ENCODE peak calls at places on chromosome 19, in four cellular contexts. One of them, this sample, is unnamed.

GRCh38 chr19:53132231-53132991 is at the start of gene ZNF415:
- DNase-seq in WTC11: peak
- DNase-seq in SK-N-SH: peak
- DNase-seq in GM12878: no peak
- DNase-seq in this sample: no peak

GRCh38 chr19:816500-816857 is 5.3 kb downstream of the PLPPR3 start:
- DNase-seq in WTC11: no peak
- DNase-seq in SK-N-SH: no peak
- DNase-seq in GM12878: no peak
- DNase-seq in this sample: no peak

GRCh38 chr19:32257326-32258073 is 87.9 kb upstream of the ZNF507 start:
- DNase-seq in WTC11: no peak
- DNase-seq in SK-N-SH: no peak
- DNase-seq in GM12878: no peak
- DNase-seq in this sample: no peak

GRCh38 chr19:32891609-32892008 is 22.0 kb upstream of the SLC7A9 start:
- DNase-seq in WTC11: no peak
- DNase-seq in SK-N-SH: no peak
- DNase-seq in GM12878: no peak
- DNase-seq in this sample: no peak

GRCh38 chr19:12865746-12866415 is 15.4 kb downstream of the DNASE2 start:
- DNase-seq in WTC11: peak
- DNase-seq in SK-N-SH: no peak
- DNase-seq in GM12878: no peak
- DNase-seq in this sample: no peak

GRCh38 chr19:35975608-35976214 is 19.3 kb upstream of the SDHAF1 start:
- DNase-seq in WTC11: peak
- DNase-seq in SK-N-SH: no peak
- DNase-seq in GM12878: no peak
- DNase-seq in this sample: peak

GRCh38 chr19:35383536-35383935 is 12.7 kb downstream of the GPR42 start:
- DNase-seq in WTC11: no peak
- DNase-seq in SK-N-SH: no peak
- DNase-seq in GM12878: no peak
- DNase-seq in this sample: no peak

GRCh38 chr19:38538793-38539528 is 78.8 kb downstream of the MAP4K1 start:
- DNase-seq in WTC11: no peak
- DNase-seq in SK-N-SH: no peak
- DNase-seq in GM12878: no peak
- DNase-seq in this sample: no peak

GRCh38 chr19:1969176-1970002 is 28.4 kb downstream of the CSNK1G2 start:
- DNase-seq in WTC11: no peak
- DNase-seq in SK-N-SH: no peak
- DNase-seq in GM12878: no peak
- DNase-seq in this sample: no peak

GRCh38 chr19:13850910-13851753 is 25.8 kb upstream of the NANOS3 start:
- DNase-seq in WTC11: no peak
- DNase-seq in SK-N-SH: peak
- DNase-seq in GM12878: no peak
- DNase-seq in this sample: peak

GRCh38 chr19:2650515-2650914 is 52.0 kb downstream of the GNG7 start:
- DNase-seq in WTC11: no peak
- DNase-seq in SK-N-SH: no peak
- DNase-seq in GM12878: no peak
- DNase-seq in this sample: no peak

GRCh38 chr19:49393871-49394270 is 5.8 kb downstream of the KASH5 start:
- DNase-seq in WTC11: no peak
- DNase-seq in SK-N-SH: no peak
- DNase-seq in GM12878: no peak
- DNase-seq in this sample: no peak

GRCh38 chr19:5943623-5944022 is 29.6 kb downstream of the CAPS start:
- DNase-seq in WTC11: no peak
- DNase-seq in SK-N-SH: no peak
- DNase-seq in GM12878: no peak
- DNase-seq in this sample: no peak

GRCh38 chr19:750640-751423 is at the start of gene MISP:
- DNase-seq in WTC11: no peak
- DNase-seq in SK-N-SH: no peak
- DNase-seq in GM12878: no peak
- DNase-seq in this sample: peak

GRCh38 chr19:48795855-48796142 is 15.0 kb downstream of the BCAT2 start:
- DNase-seq in WTC11: no peak
- DNase-seq in SK-N-SH: no peak
- DNase-seq in GM12878: no peak
- DNase-seq in this sample: no peak

GRCh38 chr19:58003153-58003828 is 671 bp upstream of the ZNF606 start:
- DNase-seq in WTC11: no peak
- DNase-seq in SK-N-SH: no peak
- DNase-seq in GM12878: no peak
- DNase-seq in this sample: no peak

GRCh38 chr19:11377237-11377636 is 2.8 kb downstream of the SWSAP1 start:
- DNase-seq in WTC11: no peak
- DNase-seq in SK-N-SH: no peak
- DNase-seq in GM12878: no peak
- DNase-seq in this sample: peak
- TF ChIP-seq USF1 in WTC11: peak
- TF ChIP-seq USF1 in SK-N-SH: peak
- TF ChIP-seq USF1 in GM12878: peak
- TF ChIP-seq USF1 in this sample: peak

GRCh38 chr19:42024622-42025111 is 30.6 kb upstream of the ATP1A3 start:
- DNase-seq in WTC11: no peak
- DNase-seq in SK-N-SH: no peak
- DNase-seq in GM12878: no peak
- DNase-seq in this sample: no peak

GRCh38 chr19:42032428-42032827 is 37.6 kb downstream of the GRIK5 start:
- DNase-seq in WTC11: peak
- DNase-seq in SK-N-SH: no peak
- DNase-seq in GM12878: no peak
- DNase-seq in this sample: no peak

GRCh38 chr19:42030605-42031004 is 36.6 kb upstream of the ATP1A3 start:
- DNase-seq in WTC11: no peak
- DNase-seq in SK-N-SH: no peak
- DNase-seq in GM12878: no peak
- DNase-seq in this sample: no peak

GRCh38 chr19:42023943-42024260 is 29.9 kb upstream of the ATP1A3 start:
- DNase-seq in WTC11: no peak
- DNase-seq in SK-N-SH: no peak
- DNase-seq in GM12878: no peak
- DNase-seq in this sample: no peak

DNA sequence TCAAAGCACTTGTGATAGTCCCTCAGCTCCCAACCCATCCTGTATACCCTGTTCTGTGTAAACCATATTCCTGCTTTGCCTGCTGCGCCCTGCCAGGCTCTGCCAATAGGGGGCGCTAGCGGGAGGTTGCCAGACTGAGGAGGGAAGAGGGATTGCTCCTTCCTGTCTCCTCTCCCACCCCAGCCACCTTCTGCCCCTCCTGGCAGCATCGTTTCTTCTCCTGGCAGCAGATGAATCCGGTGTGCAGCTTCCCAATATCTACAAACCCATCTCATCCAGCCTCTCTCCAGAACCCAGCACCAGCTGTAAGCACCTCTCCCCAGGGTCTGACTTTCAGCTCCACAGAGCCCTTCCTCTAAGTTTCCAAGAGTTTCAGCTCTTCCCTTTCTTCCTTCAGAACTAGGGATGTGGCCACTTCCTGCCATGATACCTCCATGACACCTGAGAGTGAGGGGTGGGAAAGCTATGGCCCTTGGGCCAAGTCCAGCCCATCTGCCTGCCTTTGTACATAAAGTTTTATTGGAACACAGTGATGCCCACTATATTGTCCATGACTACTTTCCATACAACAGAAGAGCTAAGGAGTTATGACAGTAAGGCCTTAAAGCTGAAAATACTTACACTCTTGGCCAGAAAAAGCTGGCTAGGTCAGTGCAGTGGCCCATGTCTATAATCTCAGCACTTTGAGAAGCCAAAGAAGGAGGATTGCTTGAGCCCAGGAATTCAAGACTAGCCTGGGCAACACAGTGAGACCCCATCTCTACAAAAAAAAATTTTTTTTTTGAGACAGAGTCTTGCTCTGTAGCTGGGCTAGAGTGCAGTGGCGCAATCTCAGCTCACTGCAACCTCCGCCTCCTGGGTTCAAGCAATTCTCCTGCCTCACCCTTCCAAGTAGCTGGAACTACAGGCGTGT is 34.5 kb upstream of the ATP1A3 start:
- DNase-seq in WTC11: peak
- DNase-seq in SK-N-SH: peak
- DNase-seq in GM12878: no peak
- DNase-seq in this sample: peak
- TF ChIP-seq USF1 in WTC11: no peak
- TF ChIP-seq USF1 in SK-N-SH: no peak
- TF ChIP-seq USF1 in GM12878: no peak
- TF ChIP-seq USF1 in this sample: no peak

GRCh38 chr19:17779281-17779930 is 15.5 kb upstream of the B3GNT3 start:
- DNase-seq in WTC11: peak
- DNase-seq in SK-N-SH: peak
- DNase-seq in GM12878: no peak
- DNase-seq in this sample: peak
- TF ChIP-seq USF1 in WTC11: no peak
- TF ChIP-seq USF1 in SK-N-SH: no peak
- TF ChIP-seq USF1 in GM12878: no peak
- TF ChIP-seq USF1 in this sample: no peak

GRCh38 chr19:18762125-18763023 is 28.7 kb downstream of the COMP start:
- DNase-seq in WTC11: peak
- DNase-seq in SK-N-SH: peak
- DNase-seq in GM12878: no peak
- DNase-seq in this sample: no peak
- TF ChIP-seq USF1 in WTC11: no peak
- TF ChIP-seq USF1 in SK-N-SH: no peak
- TF ChIP-seq USF1 in GM12878: no peak
- TF ChIP-seq USF1 in this sample: no peak

DNA sequence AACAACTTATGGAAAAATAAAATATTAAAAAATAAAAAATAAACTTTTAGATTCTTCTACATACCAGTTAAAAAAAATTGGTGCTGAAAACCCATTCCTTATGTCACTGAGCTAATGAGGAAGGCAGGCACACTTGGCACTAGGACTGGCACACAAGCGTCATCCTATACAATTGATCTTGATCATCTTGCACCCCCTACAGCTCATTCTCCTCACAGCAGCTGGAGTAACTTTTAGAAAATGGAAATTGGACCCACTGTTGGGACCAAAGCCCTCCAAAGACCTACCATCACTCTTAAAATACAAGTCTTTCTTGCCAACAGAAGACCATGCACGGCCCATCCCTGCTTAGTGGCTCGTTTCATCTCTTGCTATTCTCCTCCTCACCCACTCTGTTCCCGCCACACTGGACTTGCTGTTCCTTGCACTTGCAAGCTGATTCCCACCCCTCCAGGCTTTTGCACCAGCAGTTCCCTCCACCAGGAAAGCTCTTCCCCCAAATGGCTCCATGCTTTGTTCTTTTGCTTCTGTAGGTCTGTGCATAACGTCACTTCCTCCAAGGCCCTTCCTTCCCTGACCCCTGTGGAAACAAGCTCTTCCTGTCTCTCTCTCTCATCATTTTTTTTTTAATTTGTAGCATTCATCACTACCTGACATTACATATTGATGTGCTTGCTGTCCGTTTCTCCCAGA is 11.6 kb downstream of the CTU1 start:
- DNase-seq in WTC11: no peak
- DNase-seq in SK-N-SH: no peak
- DNase-seq in GM12878: no peak
- DNase-seq in this sample: no peak
- TF ChIP-seq USF1 in WTC11: no peak
- TF ChIP-seq USF1 in SK-N-SH: no peak
- TF ChIP-seq USF1 in GM12878: no peak
- TF ChIP-seq USF1 in this sample: no peak

DNA sequence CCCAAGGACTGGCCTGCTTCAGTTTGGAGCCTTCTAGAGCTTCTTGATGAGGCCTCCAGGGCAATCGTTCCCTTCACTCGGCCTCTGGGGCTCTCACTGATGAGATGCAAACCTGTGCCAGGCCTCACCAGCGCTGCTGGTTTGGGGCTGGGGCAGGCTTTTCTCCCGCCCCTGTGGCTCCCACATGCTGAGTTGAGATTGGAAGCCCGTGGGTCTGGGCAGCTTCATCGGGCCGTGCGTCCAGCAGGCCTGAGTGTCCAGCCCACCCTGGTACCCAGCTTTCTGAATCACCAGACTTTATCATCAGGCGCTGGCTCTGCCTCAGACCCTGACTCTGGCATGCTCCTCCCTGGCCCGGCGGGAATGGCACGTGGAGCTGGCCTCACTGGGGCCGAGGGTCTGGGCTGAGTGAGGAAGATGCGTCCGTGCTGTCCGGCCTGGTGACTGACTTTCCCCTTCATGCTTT is 4.3 kb downstream of the CALM3 start:
- DNase-seq in WTC11: peak
- DNase-seq in SK-N-SH: peak
- DNase-seq in GM12878: no peak
- DNase-seq in this sample: no peak
- TF ChIP-seq USF1 in WTC11: no peak
- TF ChIP-seq USF1 in SK-N-SH: no peak
- TF ChIP-seq USF1 in GM12878: no peak
- TF ChIP-seq USF1 in this sample: no peak

GRCh38 chr19:4100647-4101495 is 23.1 kb downstream of the MAP2K2 start:
- DNase-seq in WTC11: no peak
- DNase-seq in SK-N-SH: no peak
- DNase-seq in GM12878: no peak
- DNase-seq in this sample: no peak

GRCh38 chr19:4097501-4097900 is 26.4 kb downstream of the MAP2K2 start:
- DNase-seq in WTC11: no peak
- DNase-seq in SK-N-SH: no peak
- DNase-seq in GM12878: no peak
- DNase-seq in this sample: no peak

GRCh38 chr19:4099054-4099764 is 24.7 kb downstream of the MAP2K2 start:
- DNase-seq in WTC11: no peak
- DNase-seq in SK-N-SH: no peak
- DNase-seq in GM12878: no peak
- DNase-seq in this sample: no peak

GRCh38 chr19:4096049-4096892 is 27.7 kb downstream of the MAP2K2 start:
- DNase-seq in WTC11: no peak
- DNase-seq in SK-N-SH: no peak
- DNase-seq in GM12878: no peak
- DNase-seq in this sample: no peak

DNA sequence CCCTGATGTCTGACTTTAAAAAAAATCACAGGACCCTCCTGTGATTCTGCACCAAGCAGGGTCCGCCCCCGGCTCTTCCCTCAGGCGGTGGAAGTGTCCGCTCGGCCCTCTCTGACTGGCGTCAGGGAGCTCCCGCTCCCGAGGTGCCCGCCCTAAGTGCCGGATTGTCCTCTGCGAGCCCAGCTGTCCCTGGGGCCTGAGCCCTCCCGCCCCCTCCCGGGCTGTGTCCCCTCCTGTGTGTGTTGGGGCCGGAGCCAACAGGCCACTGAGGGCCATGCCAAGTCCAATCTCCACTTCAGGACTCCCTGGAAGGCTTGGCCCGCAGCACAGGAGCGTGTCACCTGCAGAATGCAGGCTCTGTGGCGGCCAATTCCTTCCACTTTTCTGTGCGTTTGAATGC is 25.4 kb downstream of the MAP2K2 start:
- DNase-seq in WTC11: no peak
- DNase-seq in SK-N-SH: no peak
- DNase-seq in GM12878: no peak
- DNase-seq in this sample: no peak
- TF ChIP-seq USF1 in WTC11: no peak
- TF ChIP-seq USF1 in SK-N-SH: no peak
- TF ChIP-seq USF1 in GM12878: no peak
- TF ChIP-seq USF1 in this sample: no peak

This sample was measured in K562.